ENCODE peak calls at places on chromosomes 1 and 21, in six cellular contexts. R, U, O, J, W and Z are unnamed samples. For H3K36me3 and H3K9me3, the result is how much of the 10 kb centered on the place peaks cover.

GRCh38 chr1:119766374-119766794 is 2.3 kb downstream of the HMGCS2 start:
- DNase-seq in J (no peak), U (peak), W (no peak), R (no peak), O (no peak), Z (peak)

GRCh38 chr1:244953865-244954264 is 89.5 kb upstream of the HNRNPU start:
- DNase-seq in R (no peak), O (no peak), U (no peak), J (no peak), W (no peak), Z (no peak)

GRCh38 chr1:211198111-211198510 is 61.1 kb upstream of the RCOR3 start:
- DNase-seq in R (no peak), O (peak), W (no peak), U (no peak), J (no peak), Z (peak)

GRCh38 chr1:101366513-101367215 is 129.8 kb downstream of the S1PR1 start:
- DNase-seq in J (no peak), R (no peak), O (peak), U (no peak), W (no peak), Z (peak)

GRCh38 chr1:30275926-30276736 is 447.3 kb downstream of the MATN1 start:
- DNase-seq in U (no peak), W (no peak), R (no peak), J (no peak), O (no peak), Z (no peak)

GRCh38 chr1:33515112-33515511 is 42.7 kb downstream of the ZSCAN20 start:
- DNase-seq in R (no peak), U (no peak), J (no peak), O (no peak), W (no peak), Z (no peak)

GRCh38 chr1:156319664-156320063 is 18.4 kb downstream of the CCT3 start:
- DNase-seq in J (peak), O (no peak), U (no peak), R (no peak), W (no peak), Z (peak)

GRCh38 chr1:153612755-153613331 is at the start of gene S100A16:
- DNase-seq in W (peak), J (no peak), U (peak), O (peak), R (no peak), Z (peak)

GRCh38 chr1:212625781-212626450 is 17.4 kb downstream of the ATF3 start:
- DNase-seq in R (no peak), J (no peak), O (no peak), W (no peak), U (no peak), Z (no peak)

GRCh38 chr1:79117376-79117775 is 110.8 kb upstream of the ADGRL4 start:
- DNase-seq in J (no peak), U (no peak), O (no peak), W (no peak), R (no peak), Z (peak)

GRCh38 chr1:151944110-151944858 is 35.0 kb upstream of the THEM4 start:
- DNase-seq in R (no peak), J (no peak), O (no peak), U (no peak), W (peak), Z (peak)

GRCh38 chr1:178867670-178868069 is 3.2 kb downstream of the ANGPTL1 start:
- DNase-seq in U (no peak), J (no peak), O (no peak), R (no peak), W (no peak), Z (peak)

GRCh38 chr21:37724201-37724600 is 192.1 kb downstream of the KCNJ6 start:
- DNase-seq in U (no peak), J (no peak), W (no peak), R (no peak), O (no peak), Z (no peak)

DNA sequence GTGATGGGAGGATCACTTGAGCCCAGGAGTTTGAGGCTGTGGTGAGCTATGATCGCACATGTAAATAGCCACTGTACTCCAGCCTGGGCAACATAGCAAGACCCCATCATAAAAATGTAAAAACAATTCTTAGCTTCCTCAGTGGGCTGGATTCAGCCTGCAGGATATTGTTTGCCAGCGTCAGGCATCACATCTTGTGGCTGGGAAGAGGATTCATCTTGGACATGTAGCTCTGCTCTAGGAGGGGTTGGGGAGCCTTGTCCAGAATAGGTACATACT is 19.3 kb upstream of the ST3GAL3 start:
- DNase-seq in W (no peak), O (no peak), U (no peak), R (no peak), J (no peak), Z (no peak)
- H3K36me3 ChIP-seq in W (half or more), O (under half), U (half or more), R (half or more), J (half or more), Z (half or more)

DNA sequence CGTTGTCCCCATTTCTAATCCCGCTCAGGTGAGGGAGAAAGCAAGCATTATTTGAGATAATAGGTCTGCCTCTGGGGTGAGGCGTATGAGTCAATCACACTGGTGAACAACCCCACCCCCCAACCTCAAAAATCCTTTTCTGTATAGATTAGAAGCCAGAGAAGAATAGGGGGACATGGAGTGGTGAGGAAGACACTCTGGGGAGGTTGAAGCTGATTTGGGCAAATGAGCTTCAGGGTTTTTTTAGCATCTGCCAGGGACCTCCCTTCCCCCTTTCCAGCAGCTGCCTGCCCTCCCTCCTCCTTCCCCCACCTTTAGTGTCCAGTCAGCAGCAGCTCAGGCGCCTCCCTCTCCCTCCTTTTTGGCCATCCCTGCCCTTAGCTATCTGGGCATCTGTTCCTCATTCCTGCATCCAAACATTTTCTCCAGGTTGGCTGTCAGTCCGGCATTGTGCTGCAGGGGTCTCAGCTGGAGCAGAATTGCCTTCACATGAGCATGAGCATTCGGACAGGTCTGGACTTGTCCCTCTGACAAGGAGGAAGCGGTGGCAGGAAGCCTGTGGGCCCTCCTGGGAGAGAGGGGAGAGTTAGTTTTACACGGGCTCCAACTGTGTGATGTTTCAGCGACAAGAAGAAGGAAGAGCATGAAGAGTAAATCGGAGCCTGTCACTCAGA is 30.8 kb upstream of the PTGFRN start:
- DNase-seq in R (no peak), O (peak), W (peak), J (peak), U (peak), Z (peak)
- H3K4me3 ChIP-seq in R (no peak), O (peak), W (peak), J (peak), U (no peak), Z (peak)

GRCh38 chr1:31750858-31751638 is 13.1 kb downstream of the ADGRB2 start:
- DNase-seq in O (no peak), R (no peak), W (no peak), U (no peak), J (peak), Z (peak)

GRCh38 chr1:31751822-31752241 is 12.3 kb downstream of the ADGRB2 start:
- DNase-seq in W (no peak), R (no peak), O (no peak), J (no peak), U (no peak), Z (no peak)

GRCh38 chr1:31752952-31753351 is 11.2 kb downstream of the ADGRB2 start:
- DNase-seq in R (no peak), W (no peak), U (no peak), J (no peak), O (no peak), Z (no peak)

GRCh38 chr1:31753623-31754349 is 10.4 kb downstream of the ADGRB2 start:
- DNase-seq in W (peak), R (no peak), O (no peak), U (no peak), J (no peak), Z (peak)

DNA sequence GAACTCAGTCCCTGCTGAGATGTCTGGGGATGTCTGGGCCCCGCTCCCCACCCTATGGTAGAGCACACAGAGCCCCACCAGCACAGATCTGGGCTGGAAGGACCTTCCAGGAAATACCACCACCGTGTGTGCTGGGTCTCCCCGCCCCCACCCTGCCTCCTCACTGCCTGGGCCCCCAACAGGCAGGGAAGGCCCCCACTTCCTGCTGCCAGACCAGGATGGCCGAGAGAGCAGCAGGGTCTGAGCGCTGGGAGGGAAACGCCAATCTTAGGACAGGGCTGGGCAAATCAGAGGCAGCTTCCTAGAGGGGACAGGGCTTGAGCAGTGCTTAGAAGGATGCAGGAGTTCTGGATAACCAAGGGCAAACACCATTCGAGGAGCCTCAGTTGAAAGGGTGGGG is 11.9 kb downstream of the ADGRB2 start:
- DNase-seq in O (no peak), W (no peak), U (no peak), R (no peak), J (no peak), Z (no peak)
- H3K9me3 ChIP-seq in O (under half), W (under half), U (under half), R (under half), J (under half), Z (under half)

DNA sequence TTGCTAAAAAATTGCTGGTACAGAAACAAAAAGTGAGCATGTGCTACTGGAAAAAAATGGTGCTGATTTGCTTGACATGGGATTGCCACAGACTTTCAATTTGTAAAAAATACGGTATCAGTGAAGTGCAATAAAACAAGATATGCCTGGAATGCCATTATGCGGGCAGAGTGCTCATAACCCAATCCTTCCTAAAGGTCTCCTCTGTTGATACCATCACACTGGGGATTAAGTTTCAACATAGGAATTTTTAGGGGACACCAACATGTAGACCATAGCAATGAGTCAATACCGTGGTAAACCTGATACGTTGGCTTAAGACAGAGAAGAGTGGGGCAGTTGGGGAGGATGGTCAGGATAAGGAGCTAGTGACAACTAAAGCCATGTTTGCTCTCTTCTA is 20.5 kb downstream of the MX1 start:
- DNase-seq in J (no peak), R (no peak), W (no peak), U (no peak), O (no peak), Z (no peak)
- H3K36me3 ChIP-seq in J (half or more), R (under half), W (half or more), U (under half), O (under half), Z (under half)

GRCh38 chr1:237045278-237046016 is 3.5 kb downstream of the RYR2 start:
- DNase-seq in J (no peak), R (no peak), O (no peak), W (no peak), U (no peak), Z (no peak)

GRCh38 chr1:237042892-237043576 is 1.1 kb downstream of the RYR2 start:
- DNase-seq in O (no peak), J (no peak), W (peak), U (no peak), R (no peak), Z (no peak)

GRCh38 chr1:237042467-237042891 is 495 bp downstream of the RYR2 start:
- DNase-seq in J (no peak), R (no peak), U (no peak), O (no peak), W (no peak), Z (no peak)

GRCh38 chr1:237041795-237042466 is at the start of gene RYR2:
- DNase-seq in W (no peak), J (no peak), R (no peak), O (no peak), U (no peak), Z (peak)

DNA sequence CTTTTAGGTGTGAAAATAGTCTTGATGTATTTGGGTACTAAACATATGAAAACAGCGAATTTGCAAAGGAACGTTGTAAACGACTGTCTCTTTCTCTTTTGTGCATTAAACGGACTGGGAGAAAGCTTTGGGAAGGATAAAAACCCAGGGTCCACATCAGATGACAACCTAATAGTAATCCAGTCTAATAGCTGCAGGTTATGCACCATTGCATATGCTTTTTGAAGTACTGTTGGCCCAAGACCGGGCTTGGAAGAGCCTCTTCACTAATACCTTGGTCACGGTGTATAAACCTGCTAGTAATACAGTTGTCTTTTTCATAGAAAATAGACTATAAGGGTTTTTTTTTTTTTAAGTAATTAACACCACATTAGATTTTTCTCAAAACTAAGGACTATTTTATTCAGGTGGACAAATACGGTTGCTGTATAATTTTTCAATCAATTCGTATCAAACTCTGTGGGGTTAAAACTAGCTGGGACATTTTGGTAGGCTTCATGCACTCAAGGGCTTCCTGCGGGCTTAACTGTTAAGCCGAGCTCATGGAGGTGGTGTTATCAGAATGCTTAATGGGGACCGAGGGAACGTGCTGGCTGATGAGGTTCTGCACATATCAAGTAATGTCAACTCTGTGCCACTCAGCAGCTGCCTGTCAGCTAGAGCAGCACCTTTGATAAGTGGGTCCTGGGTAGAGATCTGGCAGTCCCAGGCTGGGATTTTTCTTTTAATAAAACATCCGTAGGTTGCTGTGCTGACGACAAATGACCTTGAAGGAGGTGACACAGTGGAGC is 2.1 kb downstream of the RYR2 start:
- DNase-seq in J (no peak), U (no peak), O (no peak), R (no peak), W (peak), Z (no peak)
- H3K4me3 ChIP-seq in J (no peak), U (no peak), O (no peak), R (no peak), W (peak), Z (no peak)

GRCh38 chr1:18404460-18404859 is 76.3 kb upstream of the KLHDC7A start:
- DNase-seq in O (no peak), W (no peak), R (no peak), U (no peak), J (no peak), Z (no peak)

GRCh38 chr1:18398791-18399551 is 81.8 kb upstream of the KLHDC7A start:
- DNase-seq in O (no peak), J (no peak), W (no peak), R (no peak), U (no peak), Z (no peak)

GRCh38 chr1:18397636-18398035 is 83.1 kb upstream of the KLHDC7A start:
- DNase-seq in U (no peak), J (no peak), W (no peak), O (no peak), R (no peak), Z (no peak)

GRCh38 chr1:18400347-18401102 is 80.2 kb upstream of the KLHDC7A start:
- DNase-seq in R (no peak), O (no peak), J (no peak), U (no peak), W (no peak), Z (no peak)

DNA sequence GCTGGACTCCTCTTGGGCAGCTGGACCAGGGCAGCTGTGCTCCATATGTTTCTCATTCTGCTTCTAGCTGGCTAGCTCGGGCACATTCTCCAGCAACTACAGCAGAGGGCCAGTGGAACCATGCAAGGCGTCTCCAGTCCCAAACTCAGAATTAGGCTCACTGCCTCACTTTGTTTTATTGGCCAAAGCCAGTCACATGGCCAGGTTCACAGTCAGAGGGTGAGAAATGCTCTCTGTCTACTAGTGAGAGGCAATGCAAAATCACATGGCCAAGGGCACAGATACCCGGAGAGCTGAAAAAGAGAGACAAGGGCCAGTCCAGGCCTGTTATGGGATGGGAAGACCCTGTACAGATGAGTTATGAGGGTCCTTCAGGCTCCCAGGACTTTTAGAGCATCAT is 78.8 kb upstream of the KLHDC7A start:
- DNase-seq in O (no peak), R (no peak), U (no peak), W (no peak), J (no peak), Z (no peak)
- H3K9me3 ChIP-seq in O (under half), R (under half), U (under half), W (under half), J (under half), Z (under half)

GRCh38 chr1:228314315-228314657 is 92.3 kb downstream of the TRIM11 start:
- DNase-seq in J (no peak), W (no peak), U (no peak), R (no peak), O (no peak), Z (no peak)

GRCh38 chr1:228316589-228317387 is 89.8 kb downstream of the TRIM11 start:
- DNase-seq in U (no peak), J (no peak), O (no peak), R (no peak), W (no peak), Z (no peak)

GRCh38 chr1:228315945-228316588 is 90.6 kb downstream of the TRIM11 start:
- DNase-seq in O (no peak), R (no peak), J (no peak), U (no peak), W (no peak), Z (no peak)

GRCh38 chr1:228314658-228315483 is 91.8 kb downstream of the TRIM11 start:
- DNase-seq in R (no peak), J (no peak), W (peak), O (no peak), U (no peak), Z (no peak)

GRCh38 chr1:228315484-228315944 is 91.1 kb downstream of the TRIM11 start:
- DNase-seq in U (no peak), R (no peak), W (no peak), J (no peak), O (no peak), Z (no peak)
- H3K36me3 ChIP-seq in U (under half), R (under half), W (half or more), J (under half), O (under half), Z (under half)

DNA sequence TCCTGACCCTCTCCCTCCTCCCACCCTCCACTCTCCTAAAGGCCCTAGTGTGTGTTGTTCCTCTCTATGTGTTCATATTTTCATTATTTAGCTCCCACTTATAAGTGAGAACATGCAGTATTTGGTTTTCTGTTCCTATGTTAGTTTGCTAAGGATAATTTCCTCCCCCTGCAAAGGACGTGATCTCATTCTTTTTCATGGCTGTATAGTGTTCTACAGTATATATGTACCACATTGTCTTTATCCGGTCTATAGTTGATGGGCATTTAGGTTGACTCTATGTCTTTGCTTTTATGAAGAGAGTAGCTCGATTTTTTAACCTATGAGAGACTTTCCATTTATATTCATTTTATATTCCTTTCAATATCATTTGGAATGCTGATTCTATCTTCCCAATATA is 7.9 kb upstream of the PTBP2 start:
- DNase-seq in J (no peak), W (no peak), O (no peak), R (no peak), U (no peak), Z (no peak)
- H3K4me3 ChIP-seq in J (no peak), W (no peak), O (no peak), R (no peak), U (no peak), Z (no peak)

DNA sequence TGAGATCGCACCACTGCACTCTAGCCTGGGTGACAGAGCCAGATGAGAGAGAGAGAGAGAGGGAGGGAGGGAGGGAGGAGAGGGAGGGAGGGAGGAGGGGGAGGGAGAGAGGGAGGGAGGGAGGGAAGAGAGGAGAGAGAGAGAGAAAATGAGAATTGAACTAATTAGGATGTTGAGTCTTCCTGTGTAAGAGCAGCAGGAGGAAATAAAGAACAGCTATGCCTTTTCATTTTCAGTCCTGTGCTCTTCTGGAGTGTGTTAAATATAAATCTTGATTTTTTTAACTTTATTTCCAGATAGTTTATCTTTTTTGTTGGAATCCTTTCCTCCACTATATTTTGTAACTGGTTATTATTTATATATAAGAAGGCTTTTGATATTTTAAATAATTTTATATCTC is 27.1 kb downstream of the DNTTIP2 start:
- DNase-seq in R (no peak), W (no peak), O (no peak), J (no peak), U (no peak), Z (no peak)
- H3K9me3 ChIP-seq in R (under half), W (under half), O (under half), J (under half), U (under half), Z (under half)